ENCODE peak calls at places on chromosomes 4 and X, in four cellular contexts. S is A549, L is GM12878, O is SK-N-SH. C is an unnamed sample.

GRCh38 chr4:124943938-124944337 is 231.4 kb upstream of the ANKRD50 start:
- DNase-seq in L (no peak), S (no peak), O (no peak), C (no peak)

GRCh38 chr4:152485726-152486276 is 50.1 kb downstream of the FBXW7 start:
- DNase-seq in L (peak), O (no peak), S (peak), C (peak)

GRCh38 chr4:1379801-1380331 is 26.4 kb downstream of the NKX1-1 start:
- DNase-seq in O (no peak), L (no peak), S (no peak), C (no peak)

GRCh38 chrX:109841257-109841656 is 108.2 kb upstream of the ACSL4 start:
- DNase-seq in O (no peak), S (no peak), L (no peak), C (no peak)

GRCh38 chr4:113901994-113902787 is 77.3 kb downstream of the ARSJ start:
- DNase-seq in L (no peak), O (no peak), S (no peak), C (peak)

GRCh38 chrX:13215729-13216128 is 104.1 kb downstream of the ATXN3L start:
- DNase-seq in L (no peak), O (no peak), S (no peak), C (no peak)

GRCh38 chr4:101264993-101265815 is 82.1 kb downstream of the PPP3CA start:
- DNase-seq in O (no peak), S (no peak), L (no peak), C (no peak)

GRCh38 chr4:173025131-173025530 is 143.5 kb upstream of the GALNT7 start:
- DNase-seq in O (peak), L (peak), S (peak), C (peak)

GRCh38 chrX:50327235-50327634 is 122.7 kb downstream of the CCNB3 start:
- DNase-seq in O (no peak), S (no peak), L (no peak), C (no peak)

GRCh38 chr4:2800691-2801596 is 8.1 kb downstream of the SH3BP2 start:
- DNase-seq in O (peak), L (peak), S (no peak), C (peak)

GRCh38 chrX:84216406-84216805 is 28.4 kb upstream of the RPS6KA6 start:
- DNase-seq in S (no peak), O (no peak), L (no peak), C (no peak)

GRCh38 chr4:106628616-106629606 is 260.3 kb upstream of the GIMD1 start:
- DNase-seq in L (no peak), O (no peak), S (no peak), C (no peak)

GRCh38 chr4:111781611-111782010 is 363.6 kb upstream of the FAM241A start:
- DNase-seq in L (no peak), S (no peak), O (no peak), C (peak)

GRCh38 chr4:89797117-89797516 is 39.8 kb downstream of the SNCA start:
- DNase-seq in L (no peak), S (no peak), O (no peak), C (no peak)

GRCh38 chrX:68252664-68253063 is 180.6 kb downstream of the OPHN1 start:
- DNase-seq in O (no peak), L (no peak), S (no peak), C (no peak)

GRCh38 chr4:2753444-2753843 is 2.7 kb downstream of the TNIP2 start:
- DNase-seq in S (no peak), L (no peak), O (peak), C (no peak)

GRCh38 chrX:29044802-29045201 is 457.6 kb downstream of the IL1RAPL1 start:
- DNase-seq in S (no peak), L (no peak), O (no peak), C (no peak)

GRCh38 chrX:139889760-139890159 is 43.1 kb downstream of the ATP11C start:
- DNase-seq in O (no peak), L (no peak), S (no peak), C (no peak)

GRCh38 chrX:120514236-120514635 is 45.1 kb upstream of the LAMP2 start:
- DNase-seq in S (peak), L (no peak), O (peak), C (peak)

GRCh38 chr4:145808848-145809512 is 129.0 kb downstream of the C4orf51 start:
- DNase-seq in L (no peak), S (no peak), O (no peak), C (no peak)

GRCh38 chrX:40908857-40909475 is 173.6 kb upstream of the MED14 start:
- DNase-seq in O (no peak), L (no peak), S (peak), C (no peak)

GRCh38 chrX:105150557-105150956 is 69.9 kb downstream of the TEX13A start:
- DNase-seq in O (no peak), S (no peak), L (no peak), C (no peak)

GRCh38 chrX:53072418-53073114 is 9.6 kb upstream of the TSPYL2 start:
- DNase-seq in O (no peak), S (no peak), L (no peak), C (no peak)

GRCh38 chrX:154748712-154749339 is 2.1 kb downstream of the GAB3 start:
- DNase-seq in S (peak), L (no peak), O (peak), C (peak)

GRCh38 chr4:159071969-159072765 is 30.7 kb upstream of the RAPGEF2 start:
- DNase-seq in L (no peak), S (no peak), O (no peak), C (no peak)

GRCh38 chrX:136115909-136116297 is 31.4 kb upstream of the FHL1 start:
- DNase-seq in S (no peak), L (no peak), O (no peak), C (no peak)

GRCh38 chr4:27084685-27085356 is 224.2 kb downstream of the STIM2 start:
- DNase-seq in L (no peak), S (peak), O (peak), C (no peak)

GRCh38 chr4:107034982-107035710 is 967 bp downstream of the DKK2 start:
- DNase-seq in S (no peak), O (peak), L (no peak), C (no peak)

DNA sequence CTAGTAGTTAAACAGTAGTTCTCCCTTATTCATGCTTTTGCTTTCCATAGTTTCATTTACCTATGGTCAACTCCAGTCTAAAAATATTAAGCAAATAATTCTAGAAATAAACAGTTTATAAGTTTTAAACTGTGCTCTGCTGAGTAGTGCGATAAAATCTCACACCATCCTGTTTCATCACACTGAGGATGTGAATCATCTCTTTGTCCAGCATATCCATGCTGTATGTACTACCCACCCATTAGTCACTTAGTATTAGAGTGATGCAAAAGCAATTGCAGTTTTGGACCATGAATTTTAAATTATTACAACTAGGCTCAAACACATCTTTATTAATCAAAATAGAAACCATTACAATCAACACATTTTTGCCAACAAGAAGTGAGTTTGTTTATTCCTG is 187.4 kb downstream of the TEX13C start:
- DNase-seq in L (no peak), S (no peak), O (no peak), C (no peak)
- TF ChIP-seq PBX3 in L (no peak), S (no peak), O (no peak), C (no peak)

DNA sequence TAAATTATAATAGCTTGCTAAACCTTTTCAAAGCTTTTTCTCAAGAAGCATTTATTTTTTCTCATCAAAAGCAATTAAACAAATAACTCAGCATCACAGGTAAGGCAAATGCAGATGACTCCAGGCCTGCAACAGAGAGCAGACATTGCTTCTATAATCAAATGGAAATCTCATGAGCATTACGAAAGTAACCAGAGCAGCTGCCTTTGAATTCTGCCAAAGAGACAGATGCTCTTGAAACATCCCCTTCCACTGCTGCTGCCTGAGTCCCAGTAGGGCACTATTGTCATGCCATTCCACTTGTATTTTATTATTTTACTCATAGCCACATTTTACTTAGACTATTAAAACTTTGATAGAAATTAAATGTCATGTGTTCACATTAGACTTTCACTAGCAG is 620.7 kb upstream of the GNPDA2 start:
- DNase-seq in O (peak), S (no peak), L (no peak), C (no peak)
- TF ChIP-seq PBX3 in O (no peak), S (no peak), L (no peak), C (no peak)

DNA sequence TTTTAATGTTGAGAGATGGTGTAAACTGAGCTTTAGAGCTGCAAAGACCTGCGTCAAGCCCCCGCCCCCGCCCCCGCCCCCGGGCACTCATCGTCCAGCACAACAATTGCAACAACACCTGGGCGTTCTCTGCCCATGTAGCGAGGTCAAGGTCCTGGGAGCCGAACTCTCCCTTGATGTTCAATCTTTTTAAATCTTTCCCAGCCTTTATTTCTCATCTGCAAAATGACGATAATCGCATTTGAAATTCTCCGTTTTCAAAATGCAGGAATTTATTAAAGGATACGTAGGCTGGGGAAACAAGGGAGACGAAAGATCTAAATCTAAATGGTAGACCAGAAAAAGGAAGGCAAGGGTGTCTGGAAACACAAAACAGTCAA is 648 bp upstream of the MSMO1 start:
- DNase-seq in O (peak), L (no peak), S (peak), C (peak)
- TF ChIP-seq PBX3 in O (no peak), L (no peak), S (no peak), C (no peak)

GRCh38 chr4:4334798-4335520 is 44.9 kb downstream of the ZBTB49 start:
- DNase-seq in O (peak), S (peak), L (no peak), C (peak)

GRCh38 chr4:4330794-4331193 is 40.7 kb downstream of the ZBTB49 start:
- DNase-seq in S (no peak), O (no peak), L (no peak), C (no peak)

GRCh38 chr4:4333265-4333706 is 43.2 kb downstream of the ZBTB49 start:
- DNase-seq in S (no peak), O (no peak), L (no peak), C (no peak)

GRCh38 chr4:4329496-4329895 is 39.4 kb downstream of the ZBTB49 start:
- DNase-seq in O (no peak), S (no peak), L (no peak), C (no peak)

GRCh38 chr4:4332529-4332928 is 42.5 kb downstream of the ZBTB49 start:
- DNase-seq in L (no peak), S (no peak), O (no peak), C (no peak)
- TF ChIP-seq PBX3 in L (no peak), S (no peak), O (no peak), C (no peak)

C was measured in HepG2.